ENCODE peak calls at places on chromosomes 16 and 17, in four cellular contexts. A is spleen, G is AG04450, Q is adipocyte. D is an unnamed sample.

GRCh38 chr16:66278111-66278531 is 88.4 kb upstream of the CDH5 start:
- DNase-seq in A (no peak), G (no peak), Q (no peak), D (no peak)

GRCh38 chr17:79931517-79932309 is 92.5 kb upstream of the CBX4 start:
- DNase-seq in A (no peak), G (no peak), Q (no peak), D (no peak)

GRCh38 chr17:740240-741055 is 8.1 kb downstream of the TLCD3A start:
- DNase-seq in A (peak; percentile 86), G (no peak), Q (no peak), D (no peak)

GRCh38 chr17:56317351-56318208 is 164.3 kb downstream of the ANKFN1 start:
- DNase-seq in A (no peak), G (no peak), Q (no peak), D (no peak)

GRCh38 chr16:57045694-57046381 is 46.5 kb upstream of the CPNE2 start:
- DNase-seq in A (peak; percentile 87), G (peak; percentile 26), Q (peak; percentile 78), D (no peak)

GRCh38 chr17:81526662-81527571 is 1.3 kb upstream of the FSCN2 start:
- DNase-seq in A (no peak), G (no peak), Q (no peak), D (no peak)

GRCh38 chr17:77145635-77146632 is 5.2 kb downstream of the SEC14L1 start:
- DNase-seq in A (peak; percentile 81), G (no peak), Q (peak; percentile 91), D (peak; percentile 52)

GRCh38 chr17:12622726-12623125 is 43.0 kb upstream of the MYOCD start:
- DNase-seq in A (no peak), G (no peak), Q (no peak), D (no peak)

GRCh38 chr17:70327723-70328122 is 158.4 kb downstream of the KCNJ2 start:
- DNase-seq in A (no peak), G (no peak), Q (no peak), D (no peak)

GRCh38 chr17:72947475-72947874 is 145.0 kb downstream of the SLC39A11 start:
- DNase-seq in A (no peak), G (no peak), Q (no peak), D (no peak)

GRCh38 chr17:78184868-78185267 is 2.0 kb downstream of the TK1 start:
- DNase-seq in A (no peak), G (no peak), Q (no peak), D (no peak)

GRCh38 chr16:11431915-11432465 is 86.7 kb downstream of the RMI2 start:
- DNase-seq in A (peak; percentile 11), G (no peak), Q (no peak), D (no peak)

GRCh38 chr17:75853410-75853809 is 1.7 kb downstream of the WBP2 start:
- DNase-seq in A (no peak), G (no peak), Q (peak; percentile 44), D (no peak)

GRCh38 chr17:49707246-49707607 is 537 bp downstream of the SLC35B1 start:
- DNase-seq in A (peak; percentile 66), G (no peak), Q (peak; percentile 35), D (no peak)

GRCh38 chr17:2688351-2689342 is 22.9 kb downstream of the CLUH start:
- DNase-seq in A (peak; percentile 71), G (no peak), Q (no peak), D (no peak)

GRCh38 chr17:59341922-59342321 is 10.5 kb downstream of the YPEL2 start:
- DNase-seq in A (no peak), G (no peak), Q (no peak), D (no peak)

GRCh38 chr17:14340968-14341412 is 40.1 kb downstream of the HS3ST3B1 start:
- DNase-seq in A (no peak), G (no peak), Q (no peak), D (no peak)

GRCh38 chr17:2018716-2019490 is 6.2 kb downstream of the RTN4RL1 start:
- DNase-seq in A (no peak), G (no peak), Q (no peak), D (no peak)

GRCh38 chr17:410674-411401 is 58.2 kb upstream of the RPH3AL start:
- DNase-seq in A (peak; percentile 80), G (no peak), Q (peak; percentile 19), D (no peak)

GRCh38 chr16:27676807-27677206 is 126.9 kb downstream of the KATNIP start:
- DNase-seq in A (no peak), G (peak; percentile 20), Q (peak; percentile 55), D (no peak)

GRCh38 chr17:3514873-3515272 is 39.1 kb downstream of the ASPA start:
- DNase-seq in A (no peak), G (no peak), Q (no peak), D (no peak)

GRCh38 chr16:5374184-5374583 is 276.6 kb upstream of the EEF2KMT start:
- DNase-seq in A (no peak), G (no peak), Q (no peak), D (no peak)

GRCh38 chr17:72102366-72102765 is 18.5 kb upstream of the SOX9 start:
- DNase-seq in A (no peak), G (no peak), Q (no peak), D (no peak)

GRCh38 chr17:54967621-54968258 is 714 bp downstream of the COX11 start:
- DNase-seq in A (no peak), G (no peak), Q (peak; percentile 42), D (no peak)

DNA sequence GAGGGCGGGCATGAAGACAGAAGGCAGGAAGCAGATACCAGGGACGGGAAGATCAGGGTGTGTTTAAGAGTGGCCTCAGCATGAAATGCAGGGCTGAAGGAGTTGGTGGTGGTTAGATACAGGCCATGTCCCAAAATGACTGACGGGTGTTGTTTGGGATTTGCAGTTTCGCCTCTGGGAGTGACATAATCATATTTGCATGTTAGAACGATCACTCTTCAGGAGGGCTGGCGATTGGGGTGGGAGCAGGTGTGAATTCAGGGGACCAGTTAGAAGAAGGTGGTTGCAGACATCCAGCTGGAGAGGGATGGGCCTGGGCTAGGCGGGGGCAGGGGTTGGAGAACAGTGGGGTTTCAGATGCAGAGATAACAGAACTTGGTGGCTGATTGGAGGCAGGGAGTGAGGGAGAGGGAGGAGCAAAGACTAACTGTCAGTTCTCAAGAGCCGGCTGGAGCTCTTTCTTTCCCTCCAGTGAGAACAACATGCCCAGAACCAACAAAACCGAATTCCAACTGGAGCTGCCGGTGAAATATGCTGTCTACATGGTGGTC is 27.2 kb upstream of the ITGAX start:
- DNase-seq in A (no peak), G (no peak), Q (no peak), D (no peak)
- H3K27me3 ChIP-seq in A (no peaks in the 10 kb centered on the region), G (peaks cover 20% of the 10 kb centered on the region), Q (peaks cover 39% of the 10 kb centered on the region), D (peaks cover 17% of the 10 kb centered on the region)

GRCh38 chr16:15849209-15849981 is 7.4 kb downstream of the MYH11 start:
- DNase-seq in A (no peak), G (no peak), Q (no peak), D (no peak)

GRCh38 chr16:15847621-15848175 is 9.1 kb downstream of the MYH11 start:
- DNase-seq in A (no peak), G (no peak), Q (no peak), D (no peak)

GRCh38 chr16:15843635-15844279 is 13.1 kb downstream of the MYH11 start:
- DNase-seq in A (peak; percentile 2), G (no peak), Q (no peak), D (no peak)

DNA sequence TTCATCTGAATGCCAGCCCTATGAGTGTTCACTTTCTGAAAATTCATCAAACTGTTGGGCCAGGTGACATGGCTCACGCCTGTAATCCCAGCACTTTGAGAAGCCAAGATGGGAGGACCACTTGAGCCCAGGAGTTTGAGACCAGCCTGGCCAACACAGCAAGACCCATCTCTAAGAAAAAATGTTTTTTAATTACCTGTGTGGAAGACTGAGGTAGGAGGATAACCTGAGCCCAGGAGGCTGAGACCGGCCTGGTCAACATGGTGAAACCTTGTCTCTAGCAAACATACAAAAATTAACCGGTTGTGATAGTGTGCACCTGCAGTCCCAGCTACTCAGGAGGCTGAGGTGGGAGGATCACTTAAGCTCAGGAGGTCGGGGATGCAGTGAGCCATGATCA is 10.3 kb downstream of the MYH11 start:
- DNase-seq in A (no peak), G (no peak), Q (no peak), D (no peak)
- H3K4me3 ChIP-seq in A (no peak overlapping the region), G (no peak overlapping the region), Q (no peak overlapping the region), D (no peak overlapping the region)

DNA sequence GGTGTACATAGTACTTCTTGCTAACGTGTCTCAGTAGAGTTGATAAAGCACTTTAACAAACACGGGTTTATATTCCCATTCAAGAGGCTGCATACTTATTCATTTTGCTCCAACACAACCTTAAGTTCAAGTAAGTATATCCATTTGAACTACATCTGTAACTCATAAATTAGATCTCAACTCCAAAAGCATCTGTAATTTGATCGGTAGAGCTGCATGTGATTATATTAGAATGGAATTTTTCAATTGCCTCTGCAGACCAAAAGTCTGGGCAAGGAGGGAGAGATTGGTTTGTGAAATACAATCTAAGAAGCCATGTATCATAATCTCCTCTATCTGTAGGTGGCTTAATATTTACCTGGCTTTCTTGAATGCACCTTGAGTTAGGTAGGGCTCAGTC is 371.0 kb downstream of the RBFOX1 start:
- DNase-seq in A (no peak), G (no peak), Q (no peak), D (no peak)
- H3K27me3 ChIP-seq in A (no peaks in the 10 kb centered on the region), G (no peaks in the 10 kb centered on the region), Q (no peaks in the 10 kb centered on the region), D (no peaks in the 10 kb centered on the region)

DNA sequence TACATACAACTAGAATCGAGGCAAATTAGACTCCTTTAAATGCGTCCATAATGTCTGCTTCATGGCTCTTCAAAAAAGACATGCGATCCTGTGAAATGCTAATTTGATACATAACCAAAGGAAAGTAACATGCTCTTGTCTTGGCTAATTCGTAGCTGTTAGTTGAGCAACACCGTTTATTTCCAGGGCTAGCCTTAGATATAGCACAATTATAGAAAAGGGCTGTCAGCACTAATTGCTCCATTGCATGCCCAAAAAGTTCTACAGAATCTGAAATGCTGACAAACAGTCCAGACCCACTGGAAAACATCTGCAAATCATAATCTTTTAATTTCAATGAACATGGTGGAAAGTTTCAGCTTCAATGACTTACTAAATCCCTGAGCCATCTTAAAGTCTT is 43.0 kb upstream of the NUDT7 start:
- DNase-seq in A (no peak), G (no peak), Q (no peak), D (no peak)
- H3K4me3 ChIP-seq in A (no peak overlapping the region), G (no peak overlapping the region), Q (no peak overlapping the region), D (no peak overlapping the region)

GRCh38 chr16:25064967-25065366 is 46.6 kb upstream of the LCMT1 start:
- DNase-seq in A (no peak), G (no peak), Q (no peak), D (no peak)

GRCh38 chr16:25066426-25066746 is 45.2 kb upstream of the LCMT1 start:
- DNase-seq in A (peak; percentile 80), G (no peak), Q (no peak), D (no peak)

GRCh38 chr16:25065899-25066298 is 45.6 kb upstream of the LCMT1 start:
- DNase-seq in A (peak; percentile 84), G (no peak), Q (no peak), D (no peak)

GRCh38 chr16:25063865-25064264 is 47.7 kb upstream of the LCMT1 start:
- DNase-seq in A (no peak), G (no peak), Q (peak; percentile 15), D (no peak)

GRCh38 chr16:25066747-25067631 is 44.6 kb upstream of the LCMT1 start:
- DNase-seq in A (peak; percentile 97), G (no peak), Q (peak; percentile 90), D (no peak)
- H3K27me3 ChIP-seq in A (no peaks in the 10 kb centered on the region), G (no peaks in the 10 kb centered on the region), Q (no peaks in the 10 kb centered on the region), D (no peaks in the 10 kb centered on the region)

DNA sequence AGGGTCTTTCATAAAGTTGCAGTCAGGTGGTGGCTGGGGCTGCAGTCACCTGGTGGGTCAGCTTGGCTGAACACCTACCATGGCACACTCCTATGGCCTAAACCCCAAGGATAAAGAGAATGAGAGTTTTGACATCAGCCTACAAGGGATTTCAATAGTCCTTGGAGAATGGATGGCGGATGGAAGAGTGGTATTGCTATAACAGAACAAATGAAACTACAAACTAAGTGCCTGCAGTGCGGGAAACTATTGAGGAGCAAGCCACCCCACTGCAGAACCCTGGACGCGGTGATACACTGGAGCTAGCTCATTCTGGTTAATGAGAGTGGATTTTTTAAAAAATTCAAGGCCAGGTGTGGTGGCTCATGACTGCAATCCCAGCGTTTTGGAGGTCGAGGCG is 3.0 kb upstream of the PRPSAP2 start:
- DNase-seq in A (no peak), G (no peak), Q (no peak), D (no peak)
- H3K4me3 ChIP-seq in A (no peak overlapping the region), G (peak overlapping the region; percentile 80), Q (no peak overlapping the region), D (no peak overlapping the region)